ENCODE peak calls at places on chromosome 6, in nine cellular contexts. C is immature natural killer cell, U is progenitor cell of endocrine pancreas, D is EL, G is anterior cingulate cortex, Q is T-helper 17 cell, R is iPS-NIHi11, V is GM23248, I is AG08395. B is an unnamed sample.

GRCh38 chr6:34092631-34093030 is 53.3 kb downstream of the GRM4 start:
- DNase-seq in C (no peak), U (no peak), D (no peak), G (no peak), Q (no peak), R (no peak), V (no peak), I (no peak), B (no peak)

GRCh38 chr6:54586251-54586650 is 260.3 kb upstream of the FAM83B start:
- DNase-seq in C (no peak), U (no peak), D (peak; percentile 38), G (no peak), Q (no peak), R (no peak), V (peak; percentile 37), I (peak; percentile 12), B (no peak)

GRCh38 chr6:42978487-42978792 is 541 bp downstream of the PEX6 start:
- DNase-seq in C (no peak), U (peak; percentile 26), D (peak; percentile 42), G (no peak), Q (no peak), R (peak; percentile 41), V (peak; percentile 65), I (peak; percentile 61), B (no peak)

GRCh38 chr6:29490552-29490951 is 2.8 kb upstream of the MAS1L start:
- DNase-seq in C (no peak), U (no peak), D (no peak), G (no peak), Q (no peak), R (no peak), V (no peak), I (no peak), B (no peak)

GRCh38 chr6:82869493-82869892 is 196.1 kb downstream of the UBE3D start:
- DNase-seq in C (no peak), U (no peak), D (no peak), G (no peak), Q (no peak), R (no peak), V (no peak), I (no peak), B (no peak)

GRCh38 chr6:168291450-168291849 is 28.1 kb downstream of the DACT2 start:
- DNase-seq in C (no peak), U (no peak), D (no peak), G (no peak), Q (no peak), R (no peak), V (no peak), I (no peak), B (no peak)

GRCh38 chr6:148291876-148292275 is 50.8 kb upstream of the SASH1 start:
- DNase-seq in C (no peak), U (no peak), D (no peak), G (no peak), Q (no peak), R (no peak), V (peak; percentile 34), I (peak; percentile 36), B (no peak)

GRCh38 chr6:140281236-140281635 is 906.8 kb upstream of the CITED2 start:
- DNase-seq in C (no peak), U (no peak), D (peak; percentile 23), G (no peak), Q (no peak), R (no peak), V (no peak), I (no peak), B (peak; percentile 93)

GRCh38 chr6:166556871-166557322 is 29.6 kb downstream of the RAMACL start:
- DNase-seq in C (no peak), U (no peak), D (peak; percentile 87), G (peak; percentile 86), Q (no peak), R (peak; percentile 66), V (peak; percentile 97), I (peak; percentile 94), B (peak; percentile 94)

GRCh38 chr6:53335224-53335994 is 13.3 kb downstream of the ELOVL5 start:
- DNase-seq in C (peak; percentile 72), U (no peak), D (no peak), G (no peak), Q (peak; percentile 58), R (no peak), V (no peak), I (no peak), B (no peak)

GRCh38 chr6:66265737-66266136 is 558.7 kb upstream of the EYS start:
- DNase-seq in C (no peak), U (no peak), D (no peak), G (no peak), Q (no peak), R (no peak), V (no peak), I (no peak), B (no peak)

GRCh38 chr6:36616888-36617521 is 22.8 kb downstream of the SRSF3 start:
- DNase-seq in C (no peak), U (no peak), D (peak; percentile 69), G (no peak), Q (no peak), R (no peak), V (peak; percentile 68), I (peak; percentile 52), B (peak; percentile 93)

GRCh38 chr6:73565767-73566485 is 45.1 kb upstream of the EEF1A1 start:
- DNase-seq in C (no peak), U (no peak), D (peak; percentile 88), G (no peak), Q (no peak), R (peak; percentile 54), V (peak; percentile 12), I (peak; percentile 26), B (no peak)

GRCh38 chr6:9502991-9503761 is 911.7 kb downstream of the TFAP2A start:
- DNase-seq in C (no peak), U (no peak), D (peak; percentile 98), G (no peak), Q (no peak), R (peak; percentile 8), V (peak; percentile 77), I (peak; percentile 11), B (peak; percentile 100)

GRCh38 chr6:152981989-152982767 is 663 bp downstream of the FBXO5 start:
- DNase-seq in C (no peak), U (peak; percentile 23), D (no peak), G (no peak), Q (no peak), R (peak; percentile 15), V (no peak), I (no peak), B (no peak)

B was measured in foreskin keratinocyte.